ENCODE peak calls at places on chromosomes 7 and 10, in six cellular contexts. G is MV-4-11, J is midbrain, O is kidney, U is GOT3, T is esophagus muscularis mucosa. Q is an unnamed sample.
A peak's percentile ranks its signal among the peaks of the same experiment; 100 is the strongest.

GRCh38 chr7:143974457-143974856 is 19.8 kb downstream of the OR2F1 start:
- DNase-seq in J (no peak), T (no peak), U (no peak), G (no peak), O (no peak), Q (no peak)

GRCh38 chr7:126450269-126450671 is 802.5 kb downstream of the GRM8 start:
- DNase-seq in U (no peak), O (no peak), G (peak; percentile 43), J (no peak), T (no peak), Q (no peak)

GRCh38 chr10:37930423-37930822 is 46.0 kb downstream of the ZNF25 start:
- DNase-seq in U (no peak), J (no peak), O (no peak), T (no peak), G (no peak), Q (no peak)

GRCh38 chr10:101052285-101052684 is 9.5 kb upstream of the KAZALD1 start:
- DNase-seq in G (peak; percentile 53), O (peak; percentile 19), T (no peak), J (no peak), U (peak; percentile 20), Q (peak; percentile 75)

GRCh38 chr7:140489021-140489349 is 9.7 kb upstream of the MKRN1 start:
- DNase-seq in O (no peak), U (no peak), J (no peak), G (peak; percentile 37), T (no peak), Q (no peak)

GRCh38 chr7:5276611-5277010 is 6.1 kb upstream of the SLC29A4 start:
- DNase-seq in T (no peak), J (no peak), G (no peak), U (no peak), O (no peak), Q (no peak)

GRCh38 chr7:133061357-133061756 is 20.5 kb downstream of the CHCHD3 start:
- DNase-seq in T (no peak), J (no peak), O (no peak), G (no peak), U (no peak), Q (no peak)

GRCh38 chr10:905503-905902 is 26.0 kb downstream of the LARP4B start:
- DNase-seq in G (no peak), T (no peak), J (no peak), O (no peak), U (no peak), Q (no peak)

GRCh38 chr7:139634087-139634486 is 110.6 kb downstream of the CLEC2L start:
- DNase-seq in T (no peak), J (no peak), O (no peak), G (no peak), U (no peak), Q (no peak)

GRCh38 chr10:113199459-113199858 is 249.4 kb downstream of the TCF7L2 start:
- DNase-seq in T (peak; percentile 74), U (no peak), J (no peak), G (no peak), O (no peak), Q (peak; percentile 10)

GRCh38 chr7:158500651-158501052 is 87.0 kb downstream of the PTPRN2 start:
- DNase-seq in T (no peak), J (no peak), U (no peak), G (no peak), O (no peak), Q (no peak)

GRCh38 chr7:49850921-49851613 is 77.6 kb downstream of the VWC2 start:
- DNase-seq in J (no peak), T (no peak), G (no peak), O (no peak), U (no peak), Q (peak; percentile 7)

GRCh38 chr10:98169379-98169778 is 34.9 kb downstream of the R3HCC1L start:
- DNase-seq in G (no peak), O (no peak), U (no peak), J (no peak), T (no peak), Q (no peak)

GRCh38 chr10:132709471-132709951 is 76.4 kb downstream of the NKX6-2 start:
- DNase-seq in T (no peak), U (no peak), G (no peak), J (no peak), O (peak; percentile 68), Q (no peak)

GRCh38 chr7:20218261-20218660 is 1.1 kb upstream of the MACC1 start:
- DNase-seq in U (no peak), G (no peak), O (no peak), J (no peak), T (no peak), Q (peak; percentile 68)

GRCh38 chr7:140607441-140607989 is 33.1 kb downstream of the DENND2A start:
- DNase-seq in G (no peak), T (no peak), O (peak; percentile 83), J (peak; percentile 82), U (no peak), Q (peak; percentile 99)

GRCh38 chr7:86963599-86964230 is 95.7 kb downstream of the ELAPOR2 start:
- DNase-seq in J (no peak), O (no peak), T (no peak), G (no peak), U (no peak), Q (no peak)

GRCh38 chr7:50509459-50509858 is 55.7 kb downstream of the DDC start:
- DNase-seq in T (no peak), G (no peak), J (no peak), U (no peak), O (no peak), Q (no peak)

GRCh38 chr7:138625849-138626230 is 75.3 kb downstream of the SVOPL start:
- DNase-seq in O (no peak), T (no peak), G (peak; percentile 38), J (no peak), U (no peak), Q (no peak)

GRCh38 chr7:139116999-139117398 is 7.5 kb upstream of the ZC3HAV1 start:
- DNase-seq in J (no peak), O (no peak), G (no peak), T (no peak), U (no peak), Q (no peak)

Q was measured in RPMI7951.